ENCODE peak calls at places on chromosome 5, in eight cellular contexts. X, Q, A, Y, P, E, S and K are unnamed samples.

GRCh38 chr5:68562308-68562707 is 346.8 kb downstream of the PIK3R1 start:
- DNase-seq in X (peak), Q (peak), A (peak), Y (no peak), P (no peak), E (no peak), S (no peak), K (no peak)

GRCh38 chr5:99105216-99105615 is 176.4 kb upstream of the CHD1 start:
- DNase-seq in X (no peak), Q (peak), A (peak), Y (no peak), P (no peak), E (no peak), S (no peak), K (no peak)

GRCh38 chr5:170907758-170908157 is 45.9 kb downstream of the RANBP17 start:
- DNase-seq in X (no peak), Q (peak), A (no peak), Y (no peak), P (no peak), E (no peak), S (no peak), K (no peak)

GRCh38 chr5:141022384-141022783 is 28.8 kb upstream of the PCDHB1 start:
- DNase-seq in X (no peak), Q (no peak), A (no peak), Y (no peak), P (no peak), E (no peak), S (no peak), K (no peak)

GRCh38 chr5:98099448-98100105 is 673.9 kb upstream of the RGMB start:
- DNase-seq in X (no peak), Q (no peak), A (peak), Y (no peak), P (no peak), E (no peak), S (no peak), K (no peak)

GRCh38 chr5:90965110-90965676 is 406.6 kb downstream of the ADGRV1 start:
- DNase-seq in X (no peak), Q (no peak), A (no peak), Y (no peak), P (no peak), E (no peak), S (no peak), K (no peak)

GRCh38 chr5:177371705-177372533 is 12.3 kb upstream of the SLC34A1 start:
- DNase-seq in X (no peak), Q (no peak), A (no peak), Y (no peak), P (no peak), E (no peak), S (no peak), K (peak)

GRCh38 chr5:171428168-171428658 is 8.8 kb downstream of the FGF18 start:
- DNase-seq in X (no peak), Q (no peak), A (no peak), Y (no peak), P (no peak), E (no peak), S (peak), K (peak)

GRCh38 chr5:33657804-33658435 is 217.2 kb downstream of the TARS1 start:
- DNase-seq in X (peak), Q (no peak), A (no peak), Y (no peak), P (no peak), E (no peak), S (no peak), K (peak)

GRCh38 chr5:108508976-108509375 is 127.1 kb upstream of the FBXL17 start:
- DNase-seq in X (no peak), Q (no peak), A (no peak), Y (no peak), P (peak), E (no peak), S (no peak), K (no peak)

GRCh38 chr5:126937796-126938195 is 92.6 kb downstream of the MARCHF3 start:
- DNase-seq in X (no peak), Q (peak), A (no peak), Y (no peak), P (no peak), E (no peak), S (no peak), K (no peak)

GRCh38 chr5:19987594-19988345 is at the start of gene CDH18:
- DNase-seq in X (peak), Q (peak), A (peak), Y (peak), P (peak), E (no peak), S (no peak), K (peak)

GRCh38 chr5:95895771-95896170 is 65.9 kb downstream of the ELL2 start:
- DNase-seq in X (peak), Q (no peak), A (no peak), Y (no peak), P (no peak), E (no peak), S (no peak), K (no peak)

GRCh38 chr5:130335116-130335515 is 430.9 kb downstream of the CHSY3 start:
- DNase-seq in X (no peak), Q (peak), A (no peak), Y (no peak), P (no peak), E (no peak), S (no peak), K (no peak)

GRCh38 chr5:81428446-81428845 is 34.5 kb upstream of the ACOT12 start:
- DNase-seq in X (no peak), Q (no peak), A (no peak), Y (no peak), P (no peak), E (no peak), S (no peak), K (no peak)

GRCh38 chr5:23332650-23333251 is 174.7 kb upstream of the PRDM9 start:
- DNase-seq in X (peak), Q (peak), A (peak), Y (no peak), P (peak), E (no peak), S (no peak), K (no peak)

GRCh38 chr5:55601209-55601618 is 66.5 kb upstream of the PLPP1 start:
- DNase-seq in X (peak), Q (peak), A (peak), Y (no peak), P (peak), E (no peak), S (no peak), K (no peak)

GRCh38 chr5:155010881-155011280 is 2.7 kb upstream of the KIF4B start:
- DNase-seq in X (no peak), Q (no peak), A (no peak), Y (no peak), P (no peak), E (no peak), S (no peak), K (no peak)

GRCh38 chr5:52880541-52880940 is 92.8 kb downstream of the ITGA1 start:
- DNase-seq in X (no peak), Q (no peak), A (no peak), Y (no peak), P (no peak), E (no peak), S (no peak), K (no peak)

GRCh38 chr5:13189532-13189931 is 755.0 kb downstream of the DNAH5 start:
- DNase-seq in X (no peak), Q (no peak), A (no peak), Y (no peak), P (no peak), E (no peak), S (no peak), K (no peak)

GRCh38 chr5:127216906-127217675 is 73.5 kb upstream of the MEGF10 start:
- DNase-seq in X (no peak), Q (peak), A (no peak), Y (no peak), P (peak), E (no peak), S (no peak), K (peak)

GRCh38 chr5:14850419-14851066 is 21.0 kb downstream of the ANKH start:
- DNase-seq in X (no peak), Q (no peak), A (no peak), Y (no peak), P (no peak), E (no peak), S (no peak), K (no peak)

GRCh38 chr5:73205309-73205708 is 32.3 kb downstream of the TMEM174 start:
- DNase-seq in X (no peak), Q (no peak), A (no peak), Y (no peak), P (peak), E (no peak), S (no peak), K (no peak)

GRCh38 chr5:130992095-130992494 is 173.0 kb downstream of the HINT1 start:
- DNase-seq in X (no peak), Q (peak), A (peak), Y (no peak), P (no peak), E (no peak), S (no peak), K (no peak)

GRCh38 chr5:139543423-139543991 is 17.6 kb upstream of the UBE2D2 start:
- DNase-seq in X (peak), Q (peak), A (no peak), Y (no peak), P (peak), E (peak), S (peak), K (peak)

GRCh38 chr5:54178207-54178606 is 132.2 kb downstream of the ARL15 start:
- DNase-seq in X (no peak), Q (no peak), A (no peak), Y (no peak), P (no peak), E (no peak), S (no peak), K (no peak)

GRCh38 chr5:133801955-133802751 is 166.3 kb downstream of the C5orf15 start:
- DNase-seq in X (no peak), Q (peak), A (no peak), Y (no peak), P (no peak), E (no peak), S (no peak), K (no peak)

GRCh38 chr5:73115399-73116051 is 4.8 kb upstream of the TMEM171 start:
- DNase-seq in X (no peak), Q (peak), A (no peak), Y (no peak), P (no peak), E (no peak), S (no peak), K (no peak)

GRCh38 chr5:141914797-141915196 is 8.9 kb upstream of the DELE1 start:
- DNase-seq in X (no peak), Q (no peak), A (no peak), Y (no peak), P (no peak), E (no peak), S (no peak), K (no peak)

GRCh38 chr5:32942225-32942989 is 231.3 kb downstream of the NPR3 start:
- DNase-seq in X (peak), Q (peak), A (peak), Y (no peak), P (peak), E (peak), S (no peak), K (peak)